ENCODE peak calls at places on chromosomes 7 and 10, in four cellular contexts. One of them, this sample, is unnamed.

GRCh38 chr7:84693483-84693882 is 493.4 kb downstream of the SEMA3D start:
- DNase-seq in right atrium auricular region: no peak
- DNase-seq in kidney: no peak
- DNase-seq in psoas muscle: no peak
- DNase-seq in this sample: no peak

GRCh38 chr7:135199439-135199838 is 11.9 kb downstream of the WDR91 start:
- DNase-seq in right atrium auricular region: no peak
- DNase-seq in kidney: no peak
- DNase-seq in psoas muscle: no peak
- DNase-seq in this sample: no peak

GRCh38 chr7:24851791-24852190 is 94.5 kb upstream of the GSDME start:
- DNase-seq in right atrium auricular region: no peak
- DNase-seq in kidney: no peak
- DNase-seq in psoas muscle: no peak
- DNase-seq in this sample: no peak

GRCh38 chr10:16728266-16728665 is 89.0 kb downstream of the RSU1 start:
- DNase-seq in right atrium auricular region: no peak
- DNase-seq in kidney: no peak
- DNase-seq in psoas muscle: no peak
- DNase-seq in this sample: no peak

GRCh38 chr7:116101709-116102108 is 71.1 kb upstream of the TFEC start:
- DNase-seq in right atrium auricular region: no peak
- DNase-seq in kidney: no peak
- DNase-seq in psoas muscle: no peak
- DNase-seq in this sample: no peak

GRCh38 chr10:128018236-128018635 is 108.0 kb downstream of the MKI67 start:
- DNase-seq in right atrium auricular region: no peak
- DNase-seq in kidney: no peak
- DNase-seq in psoas muscle: no peak
- DNase-seq in this sample: no peak

GRCh38 chr7:1915956-1916620 is 246.0 kb downstream of the ELFN1 start:
- DNase-seq in right atrium auricular region: no peak
- DNase-seq in kidney: peak; percentile 54
- DNase-seq in psoas muscle: peak; percentile 57
- DNase-seq in this sample: no peak

GRCh38 chr7:156827587-156828203 is 65.3 kb downstream of the LMBR1 start:
- DNase-seq in right atrium auricular region: no peak
- DNase-seq in kidney: no peak
- DNase-seq in psoas muscle: no peak
- DNase-seq in this sample: no peak

GRCh38 chr7:25852249-25852994 is 299.6 kb upstream of the NFE2L3 start:
- DNase-seq in right atrium auricular region: no peak
- DNase-seq in kidney: peak; percentile 88
- DNase-seq in psoas muscle: peak; percentile 65
- DNase-seq in this sample: no peak

GRCh38 chr10:14648042-14648765 is 126.5 kb downstream of the FAM107B start:
- DNase-seq in right atrium auricular region: peak; percentile 76
- DNase-seq in kidney: peak; percentile 84
- DNase-seq in psoas muscle: peak; percentile 61
- DNase-seq in this sample: no peak

GRCh38 chr7:94810496-94810895 is 96.9 kb upstream of the PPP1R9A start:
- DNase-seq in right atrium auricular region: no peak
- DNase-seq in kidney: no peak
- DNase-seq in psoas muscle: no peak
- DNase-seq in this sample: no peak

GRCh38 chr7:52877240-52877639 is 158.2 kb upstream of the POM121L12 start:
- DNase-seq in right atrium auricular region: no peak
- DNase-seq in kidney: no peak
- DNase-seq in psoas muscle: no peak
- DNase-seq in this sample: no peak

GRCh38 chr10:20147679-20148078 is 331.4 kb downstream of the PLXDC2 start:
- DNase-seq in right atrium auricular region: no peak
- DNase-seq in kidney: no peak
- DNase-seq in psoas muscle: no peak
- DNase-seq in this sample: no peak

GRCh38 chr10:51832652-51833383 is 133.4 kb upstream of the CSTF2T start:
- DNase-seq in right atrium auricular region: no peak
- DNase-seq in kidney: no peak
- DNase-seq in psoas muscle: no peak
- DNase-seq in this sample: no peak

GRCh38 chr7:102917436-102918353 is 4.9 kb downstream of the LRRC17 start:
- DNase-seq in right atrium auricular region: no peak
- DNase-seq in kidney: no peak
- DNase-seq in psoas muscle: no peak
- DNase-seq in this sample: no peak

GRCh38 chr7:157501576-157501975 is 164.8 kb downstream of the DNAJB6 start:
- DNase-seq in right atrium auricular region: peak; percentile 2
- DNase-seq in kidney: no peak
- DNase-seq in psoas muscle: peak; percentile 8
- DNase-seq in this sample: no peak

GRCh38 chr7:1954366-1955004 is 278.3 kb downstream of the MAD1L1 start:
- DNase-seq in right atrium auricular region: no peak
- DNase-seq in kidney: peak; percentile 39
- DNase-seq in psoas muscle: peak; percentile 54
- DNase-seq in this sample: no peak

GRCh38 chr7:41705109-41705871 is 2.4 kb upstream of the INHBA start:
- DNase-seq in right atrium auricular region: peak; percentile 85
- DNase-seq in kidney: peak; percentile 95
- DNase-seq in psoas muscle: peak; percentile 83
- DNase-seq in this sample: peak; percentile 90

GRCh38 chr10:59867590-59867989 is 38.8 kb downstream of the CCDC6 start:
- DNase-seq in right atrium auricular region: no peak
- DNase-seq in kidney: no peak
- DNase-seq in psoas muscle: no peak
- DNase-seq in this sample: no peak

GRCh38 chr10:639001-639750 is 50.3 kb downstream of the DIP2C start:
- DNase-seq in right atrium auricular region: no peak
- DNase-seq in kidney: no peak
- DNase-seq in psoas muscle: no peak
- DNase-seq in this sample: no peak

GRCh38 chr7:118151671-118152070 is 32.3 kb upstream of the LSM8 start:
- DNase-seq in right atrium auricular region: no peak
- DNase-seq in kidney: no peak
- DNase-seq in psoas muscle: no peak
- DNase-seq in this sample: no peak

GRCh38 chr10:48516878-48517277 is 88.0 kb downstream of the ARHGAP22 start:
- DNase-seq in right atrium auricular region: no peak
- DNase-seq in kidney: no peak
- DNase-seq in psoas muscle: no peak
- DNase-seq in this sample: no peak

GRCh38 chr10:43678654-43679053 is 30.0 kb upstream of the ZNF32 start:
- DNase-seq in right atrium auricular region: no peak
- DNase-seq in kidney: no peak
- DNase-seq in psoas muscle: no peak
- DNase-seq in this sample: no peak

GRCh38 chr10:80192553-80192952 is 12.8 kb downstream of the ANXA11 start:
- DNase-seq in right atrium auricular region: no peak
- DNase-seq in kidney: no peak
- DNase-seq in psoas muscle: no peak
- DNase-seq in this sample: no peak

GRCh38 chr10:80196950-80197315 is 8.4 kb downstream of the ANXA11 start:
- DNase-seq in right atrium auricular region: no peak
- DNase-seq in kidney: no peak
- DNase-seq in psoas muscle: no peak
- DNase-seq in this sample: no peak

GRCh38 chr10:80194373-80195045 is 10.8 kb downstream of the ANXA11 start:
- DNase-seq in right atrium auricular region: no peak
- DNase-seq in kidney: no peak
- DNase-seq in psoas muscle: no peak
- DNase-seq in this sample: no peak

GRCh38 chr10:80196270-80196949 is 8.9 kb downstream of the ANXA11 start:
- DNase-seq in right atrium auricular region: peak; percentile 80
- DNase-seq in kidney: peak; percentile 95
- DNase-seq in psoas muscle: peak; percentile 91
- DNase-seq in this sample: no peak

GRCh38 chr10:80195046-80195574 is 10.2 kb downstream of the ANXA11 start:
- DNase-seq in right atrium auricular region: no peak
- DNase-seq in kidney: no peak
- DNase-seq in psoas muscle: no peak
- DNase-seq in this sample: no peak
- H3K4me1 ChIP-seq in right atrium auricular region: peaks cover 86% of the 10 kb centered on the region
- H3K4me1 ChIP-seq in kidney: peaks cover 63% of the 10 kb centered on the region
- H3K4me1 ChIP-seq in psoas muscle: peaks cover 93% of the 10 kb centered on the region
- H3K4me1 ChIP-seq in this sample: peaks cover 22% of the 10 kb centered on the region

DNA sequence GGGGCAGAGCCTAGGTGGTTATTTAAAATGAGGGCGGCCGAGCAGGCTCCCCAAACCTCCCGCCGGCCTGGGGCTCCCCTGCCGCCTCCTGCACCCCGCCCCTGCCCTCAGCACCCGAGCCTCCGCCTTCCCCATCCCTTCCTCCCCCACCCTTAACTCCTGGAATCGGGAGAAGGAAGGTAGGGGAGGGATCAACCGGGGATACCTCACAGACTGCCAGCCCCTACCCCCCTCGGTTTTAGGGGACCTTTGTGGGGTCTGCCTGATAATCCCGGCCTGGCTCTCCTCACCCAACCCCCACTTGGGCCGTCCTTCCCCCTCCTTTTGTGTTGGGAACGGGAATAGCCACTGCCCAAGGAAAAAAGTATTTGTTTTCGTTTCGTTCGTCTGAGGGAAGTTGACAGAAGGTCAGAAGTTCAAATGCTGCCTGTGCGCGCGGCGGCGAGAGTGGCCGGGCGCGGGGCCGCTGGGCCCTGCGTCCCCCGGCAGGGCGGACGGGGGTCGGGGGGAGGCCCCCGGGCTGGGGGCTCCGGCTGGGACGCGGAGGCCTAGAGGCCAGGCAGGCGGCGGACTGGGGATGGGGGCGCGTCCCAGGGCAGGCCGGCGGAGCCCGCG is 2.8 kb downstream of the SHH start:
- DNase-seq in right atrium auricular region: no peak
- DNase-seq in kidney: no peak
- DNase-seq in psoas muscle: no peak
- DNase-seq in this sample: no peak
- H3K27ac ChIP-seq in right atrium auricular region: no peak overlapping the region
- H3K27ac ChIP-seq in kidney: peak overlapping the region; percentile 72
- H3K27ac ChIP-seq in psoas muscle: no peak overlapping the region
- H3K27ac ChIP-seq in this sample: no peak overlapping the region

GRCh38 chr7:106959753-106960152 is 84.8 kb upstream of the PRKAR2B start:
- DNase-seq in right atrium auricular region: no peak
- DNase-seq in kidney: no peak
- DNase-seq in psoas muscle: no peak
- DNase-seq in this sample: no peak
- TF ChIP-seq CTCF in right atrium auricular region: no peak
- TF ChIP-seq CTCF in kidney: no peak
- TF ChIP-seq CTCF in psoas muscle: no peak
- TF ChIP-seq CTCF in this sample: no peak

DNA sequence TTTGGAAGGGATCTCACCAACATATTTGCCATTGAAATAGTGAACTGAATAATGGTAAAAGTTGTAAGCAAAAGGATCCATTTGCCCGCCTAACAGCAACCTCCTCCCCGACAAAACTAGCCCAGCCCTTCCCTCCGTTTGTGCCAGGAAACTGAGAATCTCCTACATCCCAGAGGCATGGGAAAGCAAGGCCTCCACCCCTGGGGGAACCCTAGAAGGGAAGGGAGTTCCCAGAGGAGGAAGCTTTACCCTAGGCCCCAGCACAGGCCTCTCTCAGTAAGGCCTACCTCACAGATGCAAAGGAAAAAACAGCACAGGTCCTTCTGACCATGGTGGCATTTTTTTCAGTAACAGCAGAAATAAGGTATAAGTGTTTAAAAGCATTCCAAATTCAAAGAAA is 229.7 kb downstream of the ELMO1 start:
- DNase-seq in right atrium auricular region: no peak
- DNase-seq in kidney: no peak
- DNase-seq in psoas muscle: no peak
- DNase-seq in this sample: no peak
- H3K4me1 ChIP-seq in right atrium auricular region: peaks cover 12% of the 10 kb centered on the region
- H3K4me1 ChIP-seq in kidney: no peaks in the 10 kb centered on the region
- H3K4me1 ChIP-seq in psoas muscle: no peaks in the 10 kb centered on the region
- H3K4me1 ChIP-seq in this sample: no peaks in the 10 kb centered on the region

GRCh38 chr7:151013728-151014497 is 10.4 kb downstream of the ATG9B start:
- DNase-seq in right atrium auricular region: peak; percentile 81
- DNase-seq in kidney: peak; percentile 93
- DNase-seq in psoas muscle: peak; percentile 84
- DNase-seq in this sample: peak; percentile 65
- H3K27ac ChIP-seq in right atrium auricular region: no peak overlapping the region
- H3K27ac ChIP-seq in kidney: no peak overlapping the region
- H3K27ac ChIP-seq in psoas muscle: no peak overlapping the region
- H3K27ac ChIP-seq in this sample: no peak overlapping the region

GRCh38 chr10:57849726-57850357 is 417.9 kb downstream of the IPMK start:
- DNase-seq in right atrium auricular region: no peak
- DNase-seq in kidney: no peak
- DNase-seq in psoas muscle: no peak
- DNase-seq in this sample: no peak
- TF ChIP-seq CTCF in right atrium auricular region: peak; percentile 43
- TF ChIP-seq CTCF in kidney: peak; percentile 4
- TF ChIP-seq CTCF in psoas muscle: no peak
- TF ChIP-seq CTCF in this sample: peak; percentile 76

GRCh38 chr7:45053401-45053800 is 35.4 kb downstream of the NACAD start:
- DNase-seq in right atrium auricular region: no peak
- DNase-seq in kidney: no peak
- DNase-seq in psoas muscle: no peak
- DNase-seq in this sample: no peak
- H3K4me1 ChIP-seq in right atrium auricular region: no peaks in the 10 kb centered on the region
- H3K4me1 ChIP-seq in kidney: no peaks in the 10 kb centered on the region
- H3K4me1 ChIP-seq in psoas muscle: no peaks in the 10 kb centered on the region
- H3K4me1 ChIP-seq in this sample: no peaks in the 10 kb centered on the region

GRCh38 chr10:5504146-5505072 is 5.0 kb upstream of the CALML5 start:
- DNase-seq in right atrium auricular region: no peak
- DNase-seq in kidney: peak; percentile 44
- DNase-seq in psoas muscle: peak; percentile 52
- DNase-seq in this sample: peak; percentile 26
- H3K27ac ChIP-seq in right atrium auricular region: no peak overlapping the region
- H3K27ac ChIP-seq in kidney: no peak overlapping the region
- H3K27ac ChIP-seq in psoas muscle: no peak overlapping the region
- H3K27ac ChIP-seq in this sample: no peak overlapping the region

DNA sequence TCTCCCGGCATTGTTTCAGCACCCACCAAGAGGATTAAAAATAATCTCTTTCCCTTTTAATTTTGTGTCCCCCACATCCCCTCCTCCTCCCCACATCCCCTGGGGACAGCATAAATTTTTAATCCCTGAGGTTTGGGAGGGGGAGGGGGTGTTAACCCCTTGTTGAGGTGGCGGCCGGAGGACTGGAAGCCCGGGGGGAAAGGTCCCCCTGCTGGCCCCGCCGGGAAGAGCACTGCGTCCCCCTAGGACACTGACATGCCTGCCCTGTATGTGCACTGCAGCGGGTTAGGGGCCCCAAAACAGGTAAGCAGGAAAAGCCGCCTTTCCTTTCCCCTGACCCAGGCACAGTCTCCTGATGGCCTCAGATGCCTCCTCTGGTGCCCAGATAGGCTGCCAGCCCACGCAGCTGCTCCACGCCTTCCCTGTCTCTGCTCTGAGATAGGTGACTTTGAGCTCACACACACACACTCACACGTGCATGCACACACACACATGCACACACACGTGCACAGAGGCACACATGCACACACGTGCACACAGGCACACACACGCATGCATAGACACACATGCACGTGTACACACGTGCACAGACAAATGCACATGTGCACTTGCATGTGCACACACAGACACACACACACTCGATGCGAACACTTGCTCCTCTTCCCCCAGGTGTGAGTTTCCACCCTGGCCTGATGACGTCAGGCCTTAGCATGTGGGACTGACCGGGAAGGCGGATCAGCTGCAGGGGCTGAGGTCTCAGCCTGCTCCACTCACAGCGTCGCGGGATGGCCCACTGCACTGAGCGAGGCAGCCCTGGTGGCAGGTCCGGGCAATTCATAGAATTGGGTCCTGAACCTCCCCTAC is 12.3 kb downstream of the CNPY1 start:
- DNase-seq in right atrium auricular region: no peak
- DNase-seq in kidney: peak; percentile 68
- DNase-seq in psoas muscle: no peak
- DNase-seq in this sample: no peak
- TF ChIP-seq CTCF in right atrium auricular region: peak; percentile 62
- TF ChIP-seq CTCF in kidney: no peak
- TF ChIP-seq CTCF in psoas muscle: peak; percentile 37
- TF ChIP-seq CTCF in this sample: peak; percentile 44